ENCODE peak calls at places on chromosome 14, in seven cellular contexts. R, D, P, A, F, T and V are unnamed samples.

GRCh38 chr14:90281766-90282165 is 25.4 kb downstream of the PSMC1 start:
- DNase-seq in T (no peak), D (no peak), A (no peak), R (no peak), P (no peak), F (no peak), V (no peak)

GRCh38 chr14:100027771-100028490 is 37.3 kb upstream of the EVL start:
- DNase-seq in D (no peak), T (no peak), A (no peak), F (no peak), P (no peak), R (no peak), V (no peak)

GRCh38 chr14:68910540-68910939 is 68.6 kb downstream of the ACTN1 start:
- DNase-seq in F (no peak), T (no peak), D (no peak), P (peak), A (no peak), R (no peak), V (no peak)

GRCh38 chr14:92259613-92260357 is 63.2 kb upstream of the SLC24A4 start:
- DNase-seq in D (no peak), T (no peak), P (peak), A (no peak), R (peak), F (no peak), V (no peak)

GRCh38 chr14:87351007-87351406 is 642.0 kb downstream of the GALC start:
- DNase-seq in F (no peak), D (no peak), A (no peak), R (no peak), T (no peak), P (no peak), V (no peak)

GRCh38 chr14:74846968-74847549 is 28.9 kb downstream of the PROX2 start:
- DNase-seq in R (no peak), F (no peak), A (no peak), P (no peak), T (no peak), D (no peak), V (no peak)

GRCh38 chr14:58954874-58955273 is 233.6 kb upstream of the DAAM1 start:
- DNase-seq in D (no peak), A (no peak), T (no peak), R (no peak), P (no peak), F (no peak), V (no peak)

GRCh38 chr14:88225721-88226120 is 97.3 kb downstream of the KCNK10 start:
- DNase-seq in D (no peak), A (no peak), T (no peak), F (no peak), P (no peak), R (no peak), V (peak)